ENCODE peak calls at places on chromosomes 2 and 18, in eight cellular contexts. V is upper lobe of left lung, F is breast epithelium, E is HCT116, P is endothelial cell of umbilical vein, L is spleen, K is vagina, O is sigmoid colon. S is an unnamed sample. For H3K4me1, the result is how much of the 10 kb centered on the place peaks cover.

GRCh38 chr2:29114841-29115609 is at the start of gene CLIP4:
- DNase-seq in L (peak), K (peak), V (peak), P (peak), O (peak), E (no peak), F (no peak), S (peak)

GRCh38 chr2:46014911-46015654 is 282.1 kb upstream of the EPAS1 start:
- DNase-seq in F (no peak), K (peak), E (no peak), O (no peak), V (no peak), L (no peak), P (peak), S (no peak)

GRCh38 chr2:27095745-27096651 is 9.4 kb downstream of the KHK start:
- DNase-seq in L (peak), F (no peak), V (peak), O (no peak), K (no peak), E (no peak), P (peak), S (peak)

GRCh38 chr2:26330604-26331003 is 15.3 kb upstream of the SELENOI start:
- DNase-seq in V (no peak), K (no peak), L (no peak), E (no peak), O (no peak), F (no peak), P (no peak), S (no peak)

GRCh38 chr18:24270937-24271380 is 126.7 kb downstream of the OSBPL1A start:
- DNase-seq in K (no peak), L (no peak), V (no peak), E (no peak), O (no peak), F (no peak), P (peak), S (no peak)

GRCh38 chr2:17470855-17471641 is 47.2 kb downstream of the RAD51AP2 start:
- DNase-seq in E (peak), V (no peak), K (no peak), P (peak), F (no peak), O (no peak), L (no peak), S (no peak)

GRCh38 chr18:48908916-48909315 is 41.8 kb downstream of the SMAD7 start:
- DNase-seq in F (no peak), P (no peak), L (no peak), O (peak), V (no peak), E (no peak), K (no peak), S (no peak)

GRCh38 chr2:85648619-85649018 is 19.4 kb downstream of the SFTPB start:
- DNase-seq in K (no peak), F (no peak), P (peak), E (no peak), V (no peak), L (no peak), O (no peak), S (no peak)

GRCh38 chr2:114754907-114755563 is 312.6 kb downstream of the DPP10 start:
- DNase-seq in K (no peak), F (no peak), L (no peak), V (peak), P (no peak), O (no peak), E (no peak), S (no peak)

GRCh38 chr2:41066168-41066567 is 614.3 kb upstream of the SLC8A1 start:
- DNase-seq in F (no peak), E (no peak), O (no peak), L (no peak), P (peak), V (no peak), K (no peak), S (no peak)

GRCh38 chr2:145563752-145564615 is 1044.1 kb upstream of the ZEB2 start:
- DNase-seq in O (no peak), L (no peak), V (peak), F (no peak), E (no peak), P (peak), K (no peak), S (peak)

GRCh38 chr2:60468390-60469085 is 84.9 kb downstream of the BCL11A start:
- DNase-seq in O (no peak), F (no peak), P (no peak), L (no peak), V (no peak), K (no peak), E (no peak), S (no peak)

GRCh38 chr2:205780645-205781044 is 98.3 kb downstream of the NRP2 start:
- DNase-seq in P (no peak), V (no peak), O (no peak), K (no peak), L (no peak), F (no peak), E (no peak), S (no peak)
- H3K4me1 ChIP-seq in P (under half), V (under half), O (under half), K (under half), L (under half), F (under half), E (under half), S (under half)

DNA sequence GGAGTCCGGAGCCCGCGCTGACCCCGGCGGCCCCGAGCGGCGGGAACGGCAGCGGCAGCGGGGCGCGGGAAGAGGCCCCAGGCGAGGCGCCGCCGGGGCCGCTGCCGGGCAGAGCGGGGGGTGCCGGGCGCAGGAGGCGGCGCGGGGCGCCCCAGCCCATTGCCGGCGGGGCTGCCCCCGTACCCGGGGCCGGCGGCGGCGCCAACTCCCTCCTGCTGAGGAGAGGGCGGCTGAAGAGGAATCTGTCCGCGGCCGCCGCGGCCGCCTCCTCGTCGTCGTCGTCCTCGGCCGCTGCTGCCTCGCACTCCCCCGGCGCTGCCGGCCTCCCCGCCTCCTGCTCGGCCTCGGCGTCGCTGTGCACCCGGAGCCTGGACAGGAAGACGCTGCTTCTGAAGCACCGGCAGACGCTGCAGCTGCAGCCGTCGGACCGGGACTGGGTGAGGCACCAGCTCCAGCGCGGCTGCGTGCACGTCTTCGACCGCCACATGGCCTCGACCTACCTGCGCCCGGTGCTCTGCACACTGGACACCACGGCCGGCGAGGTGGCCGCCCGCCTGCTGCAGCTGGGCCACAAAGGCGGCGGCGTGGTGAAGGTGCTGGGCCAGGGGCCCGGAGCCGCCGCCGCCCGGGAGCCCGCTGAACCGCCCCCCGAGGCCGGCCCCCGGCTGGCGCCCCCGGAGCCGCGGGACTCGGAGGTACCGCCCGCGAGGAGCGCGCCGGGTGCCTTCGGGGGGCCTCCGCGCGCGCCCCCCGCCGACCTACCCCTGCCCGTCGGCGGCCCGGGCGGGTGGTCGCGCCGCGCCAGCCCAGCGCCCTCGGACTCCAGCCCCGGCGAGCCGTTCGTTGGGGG is 713 bp downstream of the PHLPP1 start:
- DNase-seq in P (peak), O (peak), V (peak), L (peak), E (peak), F (peak), K (peak), S (peak)
- TF ChIP-seq POLR2AphosphoS5 in P (no peak), O (no peak), V (no peak), L (peak), E (no peak), F (peak), K (no peak), S (no peak)

GRCh38 chr2:9692392-9693137 is 61.8 kb upstream of the YWHAQ start:
- DNase-seq in E (no peak), K (no peak), V (no peak), O (peak), F (no peak), L (no peak), P (no peak), S (no peak)
- H3K27ac ChIP-seq in E (no peak), K (peak), V (no peak), O (peak), F (no peak), L (no peak), P (no peak), S (no peak)

GRCh38 chr2:224919472-224920110 is 122.7 kb downstream of the DOCK10 start:
- DNase-seq in V (no peak), L (no peak), P (no peak), F (no peak), K (no peak), E (no peak), O (no peak), S (no peak)
- H3K4me1 ChIP-seq in V (under half), L (under half), P (under half), F (under half), K (under half), E (under half), O (under half), S (under half)

GRCh38 chr18:3653263-3653858 is 203.4 kb downstream of the TGIF1 start:
- DNase-seq in L (no peak), F (no peak), E (no peak), O (no peak), V (no peak), K (no peak), P (no peak), S (no peak)
- TF ChIP-seq POLR2AphosphoS5 in L (no peak), F (no peak), E (no peak), O (no peak), V (no peak), K (no peak), P (no peak), S (no peak)

GRCh38 chr2:116319935-116320334 is 1494.6 kb upstream of the DDX18 start:
- DNase-seq in O (no peak), K (no peak), P (no peak), E (no peak), F (no peak), V (no peak), L (no peak), S (no peak)

GRCh38 chr2:116317111-116317510 is 1497.4 kb upstream of the DDX18 start:
- DNase-seq in O (no peak), L (no peak), E (no peak), K (no peak), P (no peak), V (no peak), F (no peak), S (no peak)

GRCh38 chr2:116319001-116319400 is 1495.5 kb upstream of the DDX18 start:
- DNase-seq in P (no peak), O (no peak), K (no peak), E (no peak), L (no peak), F (no peak), V (no peak), S (no peak)
- H3K27ac ChIP-seq in P (no peak), O (no peak), K (no peak), E (no peak), L (no peak), F (no peak), V (no peak), S (no peak)

GRCh38 chr2:183630964-183631363 is 506.7 kb downstream of the NUP35 start:
- DNase-seq in F (no peak), L (no peak), K (no peak), V (no peak), P (no peak), O (no peak), E (no peak), S (no peak)
- H3K4me1 ChIP-seq in F (under half), L (under half), K (under half), V (under half), P (under half), O (under half), E (under half), S (under half)

S was measured in prostate gland.